ENCODE peak calls at places on chromosomes 1 and 21, in four cellular contexts. N, R, B and V are unnamed samples.

GRCh38 chr21:41868062-41868710 is 11.0 kb downstream of the PRDM15 start:
- DNase-seq in N (no peak), R (no peak), B (no peak), V (no peak)

GRCh38 chr1:150464422-150464826 is 22.8 kb upstream of the TARS2 start:
- DNase-seq in N (no peak), R (peak), B (no peak), V (no peak)

GRCh38 chr1:167429612-167430011 is 88.7 kb downstream of the CD247 start:
- DNase-seq in N (no peak), R (no peak), B (no peak), V (no peak)

GRCh38 chr1:212070720-212071302 is 35.3 kb downstream of the DTL start:
- DNase-seq in N (no peak), R (no peak), B (peak), V (peak)

GRCh38 chr1:247371801-247372259 is 40.2 kb upstream of the ZNF496 start:
- DNase-seq in N (no peak), R (no peak), B (no peak), V (no peak)

GRCh38 chr1:219143735-219144134 is 29.9 kb upstream of the LYPLAL1 start:
- DNase-seq in N (no peak), R (no peak), B (no peak), V (no peak)

GRCh38 chr1:76547916-76548315 is 319.4 kb upstream of the ST6GALNAC5 start:
- DNase-seq in N (no peak), R (no peak), B (no peak), V (no peak)

GRCh38 chr21:44765231-44766013 is 36.2 kb downstream of the UBE2G2 start:
- DNase-seq in N (no peak), R (peak), B (no peak), V (no peak)

GRCh38 chr1:164805399-164805798 is 246.4 kb downstream of the PBX1 start:
- DNase-seq in N (no peak), R (no peak), B (no peak), V (no peak)

GRCh38 chr1:11413907-11414495 is 65.0 kb upstream of the DISP3 start:
- DNase-seq in N (no peak), R (no peak), B (no peak), V (no peak)

GRCh38 chr1:44212355-44213221 is 683 bp upstream of the DMAP1 start:
- DNase-seq in N (no peak), R (no peak), B (no peak), V (no peak)

GRCh38 chr1:48036693-48037386 is 39.7 kb upstream of the TRABD2B start:
- DNase-seq in N (no peak), R (no peak), B (no peak), V (peak)

GRCh38 chr1:101506541-101507164 is 269.8 kb downstream of the S1PR1 start:
- DNase-seq in N (no peak), R (no peak), B (no peak), V (no peak)

GRCh38 chr1:3483801-3484444 is 29.5 kb downstream of the ARHGEF16 start:
- DNase-seq in N (no peak), R (no peak), B (no peak), V (no peak)

GRCh38 chr21:36730291-36731281 is 31.7 kb downstream of the SIM2 start:
- DNase-seq in N (no peak), R (no peak), B (no peak), V (no peak)

GRCh38 chr21:36725793-36726386 is 27.0 kb downstream of the SIM2 start:
- DNase-seq in N (no peak), R (no peak), B (no peak), V (no peak)

GRCh38 chr21:36727886-36728285 is 29.0 kb downstream of the SIM2 start:
- DNase-seq in N (no peak), R (no peak), B (no peak), V (no peak)

GRCh38 chr21:36729301-36729970 is 30.5 kb downstream of the SIM2 start:
- DNase-seq in N (peak), R (no peak), B (no peak), V (no peak)

DNA sequence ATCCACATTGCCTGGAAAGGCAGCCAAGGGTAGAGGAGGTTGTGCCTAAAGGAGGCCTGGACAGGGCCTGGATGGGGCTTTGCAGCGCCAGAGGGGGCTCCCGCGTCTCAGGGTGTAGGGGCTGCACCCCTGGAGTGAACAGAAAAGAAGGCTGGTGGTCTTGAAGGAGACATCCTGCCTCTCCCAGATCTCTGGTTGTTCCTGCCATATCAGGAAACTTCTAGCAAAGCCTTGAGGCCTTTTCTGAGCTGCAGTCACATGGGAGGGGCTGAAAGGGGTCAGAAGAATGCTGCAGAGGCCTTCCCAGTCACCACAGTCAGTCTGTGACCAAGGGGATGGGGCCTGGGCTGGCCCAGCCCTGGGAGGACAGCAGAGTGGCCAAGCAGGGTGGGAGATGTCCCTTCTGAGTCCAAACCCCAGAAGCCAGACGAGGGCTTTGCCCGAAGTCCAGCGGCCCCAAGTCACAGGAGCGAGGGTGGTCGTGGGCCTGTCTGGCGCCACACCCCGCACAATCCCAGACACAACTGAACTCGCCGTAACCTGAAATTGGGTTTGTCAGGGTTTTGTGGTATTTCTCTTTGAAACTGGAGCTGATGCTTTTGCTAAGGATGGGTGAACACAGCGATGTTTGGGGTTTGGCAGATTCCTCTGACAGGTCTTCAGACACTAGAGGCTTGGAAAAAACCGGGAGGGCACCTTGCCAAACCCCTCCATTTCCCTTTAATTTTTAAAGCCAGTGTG is 29.6 kb downstream of the SIM2 start:
- DNase-seq in N (peak), R (no peak), B (no peak), V (no peak)
- H3K4me3 ChIP-seq in N (no peak), R (no peak), B (no peak), V (no peak)

GRCh38 chr21:36257657-36258056 is 62.3 kb upstream of the MORC3 start:
- DNase-seq in N (no peak), R (no peak), B (no peak), V (no peak)

GRCh38 chr21:36260030-36260787 is 59.8 kb upstream of the MORC3 start:
- DNase-seq in N (no peak), R (peak), B (peak), V (peak)

GRCh38 chr21:36261459-36261858 is 58.5 kb upstream of the MORC3 start:
- DNase-seq in N (no peak), R (no peak), B (no peak), V (no peak)

GRCh38 chr21:36263797-36264196 is 56.2 kb upstream of the MORC3 start:
- DNase-seq in N (no peak), R (no peak), B (no peak), V (no peak)

GRCh38 chr21:36260802-36261201 is 59.2 kb upstream of the MORC3 start:
- DNase-seq in N (no peak), R (no peak), B (no peak), V (no peak)
- TF ChIP-seq CTCF in N (no peak), R (no peak), B (no peak), V (no peak)

GRCh38 chr1:148318123-148318899 is 164.8 kb downstream of the PPIAL4G start:
- DNase-seq in N (no peak), R (no peak), B (no peak), V (no peak)
- H3K4me3 ChIP-seq in N (peak), R (no peak), B (no peak), V (no peak)

GRCh38 chr21:30838536-30838935 is 9.0 kb upstream of the KRTAP7-1 start:
- DNase-seq in N (no peak), R (no peak), B (no peak), V (no peak)

GRCh38 chr21:30839304-30839703 is 9.7 kb upstream of the KRTAP7-1 start:
- DNase-seq in N (no peak), R (no peak), B (no peak), V (no peak)

GRCh38 chr21:30842990-30843389 is 13.4 kb upstream of the KRTAP7-1 start:
- DNase-seq in N (no peak), R (no peak), B (no peak), V (no peak)
- TF ChIP-seq CTCF in N (no peak), R (peak), B (no peak), V (no peak)

DNA sequence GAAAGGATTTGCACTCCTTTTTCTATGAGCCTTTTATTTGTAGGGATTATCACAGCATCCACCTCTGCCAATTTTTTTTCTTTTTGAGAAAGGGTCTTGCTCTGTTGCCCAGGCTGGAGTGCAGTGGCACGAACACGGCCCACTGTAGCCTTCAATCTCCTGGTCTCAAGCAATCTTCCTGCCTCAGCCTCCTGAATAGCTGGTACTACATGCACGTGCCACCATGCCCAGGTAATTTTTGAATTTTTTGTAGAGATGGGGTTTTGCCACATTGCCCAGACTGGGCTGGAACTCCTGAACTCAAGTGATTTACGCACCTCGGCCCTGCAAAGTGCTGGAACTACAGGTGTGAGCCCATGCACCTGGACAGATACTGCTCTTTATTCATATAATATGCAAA is 2.1 kb downstream of the SAMSN1 start:
- DNase-seq in N (no peak), R (no peak), B (no peak), V (no peak)
- H3K4me3 ChIP-seq in N (peak), R (no peak), B (no peak), V (no peak)

GRCh38 chr1:9942399-9942938 is 722 bp downstream of the LZIC start:
- DNase-seq in N (no peak), R (no peak), B (peak), V (peak)
- TF ChIP-seq CTCF in N (no peak), R (peak), B (peak), V (peak)

GRCh38 chr21:24275613-24276012 is 1331.7 kb downstream of the MRPL39 start:
- DNase-seq in N (no peak), R (no peak), B (no peak), V (no peak)

GRCh38 chr21:24272527-24272938 is 1334.7 kb downstream of the MRPL39 start:
- DNase-seq in N (no peak), R (no peak), B (no peak), V (no peak)
- H3K4me3 ChIP-seq in N (no peak), R (no peak), B (no peak), V (no peak)

GRCh38 chr1:59146651-59147358 is 150.1 kb upstream of the FGGY start:
- DNase-seq in N (no peak), R (peak), B (no peak), V (no peak)
- TF ChIP-seq CTCF in N (no peak), R (no peak), B (no peak), V (peak)

DNA sequence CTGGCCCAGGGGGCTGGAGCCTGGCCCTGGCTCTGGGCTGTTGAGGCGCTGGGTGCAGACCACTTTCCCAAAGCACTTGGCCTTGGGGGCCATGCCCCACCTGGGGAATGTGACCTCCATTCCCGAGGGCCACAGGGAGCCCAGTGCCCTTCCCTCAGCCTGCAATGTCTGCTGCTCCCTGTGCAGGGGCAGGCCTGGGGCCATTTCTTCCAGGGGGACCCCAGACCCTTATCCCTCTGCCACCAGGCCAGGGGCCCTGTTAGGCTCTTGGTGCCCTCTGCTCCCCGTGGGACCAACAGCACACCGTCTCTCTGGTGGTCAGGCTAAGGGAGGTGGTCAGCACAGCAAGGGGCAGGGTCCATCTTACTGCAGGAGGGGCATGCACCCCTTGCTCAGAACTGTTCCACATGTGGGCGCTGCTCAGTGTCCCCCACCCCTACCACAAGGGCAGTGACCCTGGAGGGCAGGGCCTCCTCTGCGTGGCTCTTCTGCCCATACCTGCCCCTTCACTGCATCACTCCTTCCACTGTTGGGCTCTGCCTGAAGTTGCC is 1.1 kb upstream of the TMEM52 start:
- DNase-seq in N (no peak), R (no peak), B (no peak), V (no peak)
- H3K4me3 ChIP-seq in N (peak), R (no peak), B (no peak), V (peak)

DNA sequence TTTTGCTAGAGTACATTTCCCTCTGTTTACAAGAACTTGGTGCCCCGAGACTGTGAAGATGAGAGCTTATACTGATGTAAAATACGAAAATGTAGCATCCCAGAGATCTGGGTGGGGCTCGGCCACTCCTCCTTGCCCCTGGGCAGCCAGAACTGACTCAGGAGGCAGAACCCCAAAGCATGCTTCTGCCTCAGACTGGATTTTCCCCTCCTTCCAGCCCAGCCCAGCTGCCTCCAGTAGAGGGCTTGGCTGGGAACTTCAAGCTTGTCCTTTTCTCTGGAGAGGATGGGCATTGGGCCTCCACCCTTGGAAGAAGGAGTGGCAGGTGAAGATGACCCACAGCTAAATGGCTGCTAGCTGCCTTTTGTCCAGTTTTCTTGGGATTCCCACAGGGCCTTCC is 24.3 kb upstream of the BTG2 start:
- DNase-seq in N (peak), R (peak), B (no peak), V (no peak)
- TF ChIP-seq CTCF in N (peak), R (no peak), B (peak), V (peak)